ENCODE peak calls at places on chromosome 5, in ten cellular contexts. B is COR-L47; O is H9; J is T-helper 2 cell; F is HT-29; S is kidney glomerular epithelial cell; R is effector CD4-positive, alpha-beta T cell; V is amygdala; T is fibroblast of gingiva; X is activated naive CD8-positive, alpha-beta T cell treated with anti-CD3 and anti-CD28 coated beads, Interleukin-2, amount 50 U/mL, for 24 hours. Y is an unnamed sample.

GRCh38 chr5:172429201-172429940 is 25.0 kb downstream of the SH3PXD2B start:
- DNase-seq in B (no peak), O (no peak), J (no peak), F (peak; percentile 16), S (no peak), R (no peak), V (no peak), T (peak; percentile 93), X (no peak), Y (no peak)

GRCh38 chr5:158979749-158980521 is 119.8 kb downstream of the EBF1 start:
- DNase-seq in B (no peak), O (no peak), J (no peak), F (no peak), S (no peak), R (no peak), V (peak; percentile 71), T (peak; percentile 61), X (no peak), Y (no peak)

GRCh38 chr5:4862500-4862899 is 277.6 kb upstream of the ADAMTS16 start:
- DNase-seq in B (peak; percentile 5), O (no peak), J (no peak), F (peak; percentile 67), S (peak; percentile 66), R (no peak), V (no peak), T (peak; percentile 24), X (no peak), Y (no peak)

GRCh38 chr5:171226864-171227263 is 82.2 kb upstream of the TLX3 start:
- DNase-seq in B (no peak), O (no peak), J (no peak), F (no peak), S (no peak), R (no peak), V (no peak), T (no peak), X (no peak), Y (no peak)

GRCh38 chr5:156037151-156037909 is 289.6 kb upstream of the SGCD start:
- DNase-seq in B (no peak), O (no peak), J (no peak), F (no peak), S (no peak), R (no peak), V (no peak), T (no peak), X (no peak), Y (no peak)

GRCh38 chr5:6825678-6826244 is 112.5 kb downstream of the TENT4A start:
- DNase-seq in B (no peak), O (no peak), J (no peak), F (no peak), S (no peak), R (no peak), V (no peak), T (no peak), X (no peak), Y (no peak)

GRCh38 chr5:89703799-89704198 is 705.8 kb downstream of the CETN3 start:
- DNase-seq in B (no peak), O (peak; percentile 52), J (no peak), F (no peak), S (peak; percentile 27), R (no peak), V (no peak), T (no peak), X (no peak), Y (no peak)

GRCh38 chr5:76791461-76791860 is 27.4 kb upstream of the F2RL1 start:
- DNase-seq in B (no peak), O (no peak), J (no peak), F (no peak), S (no peak), R (no peak), V (no peak), T (no peak), X (no peak), Y (no peak)

GRCh38 chr5:9513825-9514224 is 32.0 kb downstream of the SEMA5A start:
- DNase-seq in B (no peak), O (no peak), J (no peak), F (peak; percentile 20), S (no peak), R (no peak), V (no peak), T (peak; percentile 59), X (no peak), Y (no peak)

GRCh38 chr5:28862137-28862859 is 1823.9 kb upstream of the CDH9 start:
- DNase-seq in B (peak; percentile 20), O (no peak), J (no peak), F (no peak), S (no peak), R (no peak), V (no peak), T (no peak), X (no peak), Y (no peak)

GRCh38 chr5:68950111-68950510 is 143.7 kb upstream of the SLC30A5 start:
- DNase-seq in B (no peak), O (no peak), J (no peak), F (no peak), S (no peak), R (no peak), V (no peak), T (no peak), X (no peak), Y (no peak)

GRCh38 chr5:88944751-88945507 is 61.9 kb upstream of the MEF2C start:
- DNase-seq in B (peak; percentile 9), O (no peak), J (no peak), F (peak; percentile 15), S (no peak), R (no peak), V (no peak), T (peak; percentile 31), X (no peak), Y (no peak)

GRCh38 chr5:124736814-124737186 is 9.6 kb downstream of the ZNF608 start:
- DNase-seq in B (no peak), O (no peak), J (no peak), F (no peak), S (no peak), R (no peak), V (no peak), T (no peak), X (no peak), Y (no peak)

GRCh38 chr5:148913493-148913892 is 87.1 kb downstream of the ADRB2 start:
- DNase-seq in B (no peak), O (no peak), J (no peak), F (no peak), S (no peak), R (no peak), V (no peak), T (no peak), X (no peak), Y (no peak)

GRCh38 chr5:158640581-158640980 is 459.1 kb downstream of the EBF1 start:
- DNase-seq in B (no peak), O (no peak), J (no peak), F (no peak), S (peak; percentile 2), R (no peak), V (no peak), T (peak; percentile 43), X (no peak), Y (no peak)

GRCh38 chr5:72121052-72121451 is 13.8 kb downstream of the MAP1B start:
- DNase-seq in B (no peak), O (no peak), J (no peak), F (no peak), S (no peak), R (no peak), V (no peak), T (no peak), X (no peak), Y (no peak)

GRCh38 chr5:36692791-36693763 is 86.7 kb downstream of the SLC1A3 start:
- DNase-seq in B (no peak), O (peak; percentile 91), J (no peak), F (peak; percentile 67), S (peak; percentile 61), R (no peak), V (peak; percentile 81), T (peak; percentile 66), X (peak; percentile 71), Y (peak; percentile 44)

GRCh38 chr5:59218424-59219045 is 635.7 kb downstream of the RAB3C start:
- DNase-seq in B (no peak), O (no peak), J (no peak), F (peak; percentile 49), S (peak; percentile 21), R (no peak), V (no peak), T (no peak), X (no peak), Y (no peak)

GRCh38 chr5:65020492-65020891 is 251.8 kb downstream of the CWC27 start:
- DNase-seq in B (no peak), O (no peak), J (no peak), F (no peak), S (no peak), R (no peak), V (no peak), T (no peak), X (no peak), Y (no peak)

GRCh38 chr5:114367029-114367428 is 5.2 kb downstream of the KCNN2 start:
- DNase-seq in B (no peak), O (no peak), J (no peak), F (no peak), S (peak; percentile 1), R (no peak), V (no peak), T (no peak), X (no peak), Y (no peak)

GRCh38 chr5:66814146-66814991 is 218.2 kb downstream of the MAST4 start:
- DNase-seq in B (peak; percentile 55), O (no peak), J (peak; percentile 9), F (peak; percentile 68), S (peak; percentile 48), R (peak; percentile 9), V (peak; percentile 24), T (peak; percentile 26), X (peak; percentile 41), Y (peak; percentile 38)

GRCh38 chr5:171121638-171122037 is 187.4 kb upstream of the TLX3 start:
- DNase-seq in B (no peak), O (no peak), J (no peak), F (no peak), S (no peak), R (no peak), V (no peak), T (no peak), X (no peak), Y (no peak)

GRCh38 chr5:59773286-59773685 is 120.2 kb downstream of the PDE4D start:
- DNase-seq in B (no peak), O (no peak), J (no peak), F (no peak), S (peak; percentile 10), R (no peak), V (no peak), T (no peak), X (no peak), Y (no peak)

GRCh38 chr5:43172779-43173178 is 19.2 kb upstream of the NIM1K start:
- DNase-seq in B (no peak), O (no peak), J (no peak), F (no peak), S (no peak), R (no peak), V (no peak), T (no peak), X (no peak), Y (no peak)

GRCh38 chr5:175656966-175657365 is 905 bp upstream of the HRH2 start:
- DNase-seq in B (no peak), O (no peak), J (no peak), F (no peak), S (no peak), R (no peak), V (no peak), T (no peak), X (no peak), Y (no peak)

GRCh38 chr5:160508780-160509361 is 87.2 kb downstream of the PTTG1 start:
- DNase-seq in B (peak; percentile 36), O (peak; percentile 70), J (peak; percentile 56), F (peak; percentile 81), S (peak; percentile 91), R (peak; percentile 58), V (peak; percentile 65), T (peak; percentile 70), X (peak; percentile 50), Y (peak; percentile 47)